ENCODE peak calls at places on chromosomes 12 and 14, in nine cellular contexts. C is HuH-7; O is activated naive CD8-positive, alpha-beta T cell treated with anti-CD3 and anti-CD28 coated beads, Interleukin-2, amount 50 U/mL, for 24 hours; R is activated CD8-positive, alpha-beta T cell treated with anti-CD3 and anti-CD28 coated beads, Interleukin-2, amount 10 ng/mL, durations not matched to agents 7 days and 5 days; X is WERI-Rb-1; S is T47D; J is left lung; F is amygdala; Q is Calu3. U is an unnamed sample.

GRCh38 chr12:18998343-18999270 is 130.9 kb upstream of the PLEKHA5 start:
- DNase-seq in C (no peak), O (no peak), R (no peak), X (no peak), S (peak; percentile 31), J (no peak), F (no peak), Q (no peak), U (no peak)

GRCh38 chr14:32896979-32897723 is 41.5 kb upstream of the NPAS3 start:
- DNase-seq in C (no peak), O (no peak), R (no peak), X (no peak), S (peak; percentile 30), J (no peak), F (no peak), Q (no peak), U (peak; percentile 25)

GRCh38 chr14:26395726-26396125 is 202.1 kb downstream of the NOVA1 start:
- DNase-seq in C (no peak), O (no peak), R (no peak), X (no peak), S (no peak), J (no peak), F (no peak), Q (no peak), U (no peak)

GRCh38 chr12:121132601-121133481 is at the start of gene P2RX7:
- DNase-seq in C (no peak), O (peak; percentile 61), R (peak; percentile 60), X (no peak), S (peak; percentile 75), J (peak; percentile 91), F (peak; percentile 85), Q (peak; percentile 69), U (no peak)

GRCh38 chr12:88381456-88381855 is 198.8 kb downstream of the KITLG start:
- DNase-seq in C (no peak), O (no peak), R (no peak), X (no peak), S (no peak), J (no peak), F (no peak), Q (no peak), U (no peak)

GRCh38 chr12:108338915-108339657 is at the start of gene CMKLR1:
- DNase-seq in C (no peak), O (no peak), R (no peak), X (no peak), S (no peak), J (no peak), F (no peak), Q (no peak), U (no peak)

GRCh38 chr14:74909911-74910310 is 13.1 kb downstream of the RPS6KL1 start:
- DNase-seq in C (no peak), O (no peak), R (no peak), X (no peak), S (no peak), J (no peak), F (no peak), Q (no peak), U (no peak)

GRCh38 chr12:50517456-50518048 is 12.8 kb downstream of the DIP2B start:
- DNase-seq in C (no peak), O (no peak), R (no peak), X (no peak), S (no peak), J (no peak), F (no peak), Q (no peak), U (peak; percentile 52)

GRCh38 chr12:32737715-32738114 is 18.0 kb downstream of the YARS2 start:
- DNase-seq in C (no peak), O (no peak), R (no peak), X (peak; percentile 20), S (no peak), J (no peak), F (no peak), Q (no peak), U (no peak)

GRCh38 chr14:72917420-72917819 is 8.8 kb upstream of the DCAF4 start:
- DNase-seq in C (no peak), O (no peak), R (no peak), X (no peak), S (no peak), J (no peak), F (no peak), Q (no peak), U (no peak)

GRCh38 chr14:97777622-97778021 is 980.4 kb downstream of the VRK1 start:
- DNase-seq in C (no peak), O (no peak), R (no peak), X (no peak), S (no peak), J (no peak), F (no peak), Q (no peak), U (no peak)

GRCh38 chr12:118151755-118152154 is 15.8 kb downstream of the PEBP1 start:
- DNase-seq in C (no peak), O (no peak), R (no peak), X (no peak), S (no peak), J (no peak), F (no peak), Q (no peak), U (no peak)

GRCh38 chr12:21615441-21615840 is 10.8 kb upstream of the GYS2 start:
- DNase-seq in C (no peak), O (no peak), R (no peak), X (no peak), S (no peak), J (no peak), F (no peak), Q (no peak), U (no peak)

GRCh38 chr14:93937519-93937918 is 10.4 kb downstream of the FAM181A start:
- DNase-seq in C (no peak), O (no peak), R (no peak), X (no peak), S (peak; percentile 70), J (peak; percentile 68), F (no peak), Q (no peak), U (no peak)

GRCh38 chr14:72679591-72680151 is 214.2 kb downstream of the DPF3 start:
- DNase-seq in C (no peak), O (no peak), R (no peak), X (no peak), S (no peak), J (no peak), F (no peak), Q (no peak), U (no peak)

GRCh38 chr14:65277027-65277426 is 135.5 kb upstream of the FUT8 start:
- DNase-seq in C (no peak), O (no peak), R (no peak), X (no peak), S (no peak), J (no peak), F (no peak), Q (no peak), U (no peak)

GRCh38 chr14:99726538-99727095 is 42.5 kb downstream of the CYP46A1 start:
- DNase-seq in C (no peak), O (no peak), R (no peak), X (no peak), S (no peak), J (peak; percentile 76), F (no peak), Q (no peak), U (no peak)

GRCh38 chr12:104823985-104824441 is 134.1 kb downstream of the SLC41A2 start:
- DNase-seq in C (no peak), O (no peak), R (no peak), X (no peak), S (no peak), J (peak; percentile 83), F (no peak), Q (no peak), U (no peak)

GRCh38 chr14:37985826-37986470 is 221.8 kb upstream of the SSTR1 start:
- DNase-seq in C (no peak), O (peak; percentile 42), R (peak; percentile 69), X (peak; percentile 50), S (peak; percentile 82), J (no peak), F (no peak), Q (peak; percentile 51), U (peak; percentile 77)

GRCh38 chr12:31118347-31118830 is 44.7 kb downstream of the DDX11 start:
- DNase-seq in C (peak; percentile 34), O (peak; percentile 18), R (no peak), X (peak; percentile 46), S (no peak), J (peak; percentile 27), F (no peak), Q (no peak), U (no peak)

GRCh38 chr14:73383356-73383755 is 75.0 kb downstream of the NUMB start:
- DNase-seq in C (no peak), O (no peak), R (no peak), X (no peak), S (no peak), J (no peak), F (no peak), Q (no peak), U (no peak)

GRCh38 chr12:45268672-45269406 is 52.9 kb downstream of the ANO6 start:
- DNase-seq in C (no peak), O (no peak), R (no peak), X (peak; percentile 45), S (peak; percentile 67), J (no peak), F (no peak), Q (peak; percentile 76), U (peak; percentile 31)

GRCh38 chr12:114848661-114849060 is 164.7 kb upstream of the TBX3 start:
- DNase-seq in C (no peak), O (no peak), R (no peak), X (no peak), S (no peak), J (no peak), F (no peak), Q (no peak), U (no peak)

GRCh38 chr12:89166525-89166934 is 185.8 kb downstream of the DUSP6 start:
- DNase-seq in C (no peak), O (no peak), R (no peak), X (no peak), S (no peak), J (no peak), F (no peak), Q (no peak), U (no peak)